ENCODE peak calls at places on chromosomes 13 and 19, in eight cellular contexts. One of them, this sample, is unnamed.

GRCh38 chr13:29170451-29171082 is 350.4 kb downstream of the MTUS2 start:
- DNase-seq in GM23248: no peak
- DNase-seq in OCI-LY7: no peak
- DNase-seq in SK-N-SH: no peak
- DNase-seq in neural progenitor cell: no peak
- DNase-seq in HCT116: no peak
- DNase-seq in PC-3: no peak
- DNase-seq in hepatocyte: no peak
- DNase-seq in this sample: no peak

GRCh38 chr19:47158879-47159509 is 28.4 kb downstream of the SAE1 start:
- DNase-seq in GM23248: peak
- DNase-seq in OCI-LY7: no peak
- DNase-seq in SK-N-SH: no peak
- DNase-seq in neural progenitor cell: no peak
- DNase-seq in HCT116: no peak
- DNase-seq in PC-3: no peak
- DNase-seq in hepatocyte: no peak
- DNase-seq in this sample: no peak

GRCh38 chr19:6693681-6694080 is 23.7 kb upstream of the TNFSF14 start:
- DNase-seq in GM23248: no peak
- DNase-seq in OCI-LY7: peak
- DNase-seq in SK-N-SH: no peak
- DNase-seq in neural progenitor cell: no peak
- DNase-seq in HCT116: no peak
- DNase-seq in PC-3: no peak
- DNase-seq in hepatocyte: no peak
- DNase-seq in this sample: peak

GRCh38 chr19:49442793-49443365 is 1.6 kb upstream of the SLC17A7 start:
- DNase-seq in GM23248: peak
- DNase-seq in OCI-LY7: peak
- DNase-seq in SK-N-SH: peak
- DNase-seq in neural progenitor cell: peak
- DNase-seq in HCT116: peak
- DNase-seq in PC-3: peak
- DNase-seq in hepatocyte: peak
- DNase-seq in this sample: peak

GRCh38 chr19:4016486-4016885 is 8.9 kb downstream of the PIAS4 start:
- DNase-seq in GM23248: no peak
- DNase-seq in OCI-LY7: no peak
- DNase-seq in SK-N-SH: no peak
- DNase-seq in neural progenitor cell: no peak
- DNase-seq in HCT116: no peak
- DNase-seq in PC-3: no peak
- DNase-seq in hepatocyte: no peak
- DNase-seq in this sample: no peak

GRCh38 chr13:51331354-51331861 is 8.1 kb upstream of the SERPINE3 start:
- DNase-seq in GM23248: no peak
- DNase-seq in OCI-LY7: no peak
- DNase-seq in SK-N-SH: no peak
- DNase-seq in neural progenitor cell: no peak
- DNase-seq in HCT116: no peak
- DNase-seq in PC-3: no peak
- DNase-seq in hepatocyte: no peak
- DNase-seq in this sample: no peak

GRCh38 chr13:95367309-95367843 is 66.1 kb upstream of the ABCC4 start:
- DNase-seq in GM23248: no peak
- DNase-seq in OCI-LY7: peak
- DNase-seq in SK-N-SH: peak
- DNase-seq in neural progenitor cell: no peak
- DNase-seq in HCT116: no peak
- DNase-seq in PC-3: no peak
- DNase-seq in hepatocyte: no peak
- DNase-seq in this sample: no peak

GRCh38 chr19:9916719-9917118 is 19.6 kb downstream of the OLFM2 start:
- DNase-seq in GM23248: no peak
- DNase-seq in OCI-LY7: no peak
- DNase-seq in SK-N-SH: no peak
- DNase-seq in neural progenitor cell: no peak
- DNase-seq in HCT116: no peak
- DNase-seq in PC-3: peak
- DNase-seq in hepatocyte: no peak
- DNase-seq in this sample: no peak

GRCh38 chr13:66375756-66376155 is 854.4 kb downstream of the PCDH9 start:
- DNase-seq in GM23248: no peak
- DNase-seq in OCI-LY7: no peak
- DNase-seq in SK-N-SH: peak
- DNase-seq in neural progenitor cell: no peak
- DNase-seq in HCT116: no peak
- DNase-seq in PC-3: no peak
- DNase-seq in hepatocyte: no peak
- DNase-seq in this sample: no peak

GRCh38 chr13:19592657-19593175 is 31.4 kb upstream of the TPTE2 start:
- DNase-seq in GM23248: no peak
- DNase-seq in OCI-LY7: no peak
- DNase-seq in SK-N-SH: no peak
- DNase-seq in neural progenitor cell: no peak
- DNase-seq in HCT116: no peak
- DNase-seq in PC-3: no peak
- DNase-seq in hepatocyte: no peak
- DNase-seq in this sample: no peak

GRCh38 chr13:50080856-50081105 is 65.5 kb downstream of the KCNRG start:
- DNase-seq in GM23248: peak
- DNase-seq in OCI-LY7: no peak
- DNase-seq in SK-N-SH: no peak
- DNase-seq in neural progenitor cell: no peak
- DNase-seq in HCT116: no peak
- DNase-seq in PC-3: no peak
- DNase-seq in hepatocyte: no peak
- DNase-seq in this sample: no peak

GRCh38 chr13:75196112-75196855 is 285.7 kb downstream of the TBC1D4 start:
- DNase-seq in GM23248: peak
- DNase-seq in OCI-LY7: no peak
- DNase-seq in SK-N-SH: no peak
- DNase-seq in neural progenitor cell: no peak
- DNase-seq in HCT116: no peak
- DNase-seq in PC-3: no peak
- DNase-seq in hepatocyte: no peak
- DNase-seq in this sample: no peak

GRCh38 chr19:1065606-1066109 is 1.3 kb upstream of the ARHGAP45 start:
- DNase-seq in GM23248: no peak
- DNase-seq in OCI-LY7: no peak
- DNase-seq in SK-N-SH: no peak
- DNase-seq in neural progenitor cell: no peak
- DNase-seq in HCT116: peak
- DNase-seq in PC-3: peak
- DNase-seq in hepatocyte: peak
- DNase-seq in this sample: peak

GRCh38 chr13:24218320-24218719 is 57.8 kb downstream of the SPATA13 start:
- DNase-seq in GM23248: no peak
- DNase-seq in OCI-LY7: no peak
- DNase-seq in SK-N-SH: no peak
- DNase-seq in neural progenitor cell: no peak
- DNase-seq in HCT116: no peak
- DNase-seq in PC-3: no peak
- DNase-seq in hepatocyte: no peak
- DNase-seq in this sample: peak

GRCh38 chr13:62250501-62251175 is 835.0 kb upstream of the PCDH20 start:
- DNase-seq in GM23248: peak
- DNase-seq in OCI-LY7: no peak
- DNase-seq in SK-N-SH: no peak
- DNase-seq in neural progenitor cell: no peak
- DNase-seq in HCT116: no peak
- DNase-seq in PC-3: no peak
- DNase-seq in hepatocyte: peak
- DNase-seq in this sample: no peak

GRCh38 chr19:15779756-15780476 is 7.5 kb upstream of the OR10H5 start:
- DNase-seq in GM23248: peak
- DNase-seq in OCI-LY7: no peak
- DNase-seq in SK-N-SH: no peak
- DNase-seq in neural progenitor cell: no peak
- DNase-seq in HCT116: no peak
- DNase-seq in PC-3: peak
- DNase-seq in hepatocyte: no peak
- DNase-seq in this sample: no peak

GRCh38 chr19:16185925-16186234 is 670 bp downstream of the FAM32A start:
- DNase-seq in GM23248: no peak
- DNase-seq in OCI-LY7: peak
- DNase-seq in SK-N-SH: peak
- DNase-seq in neural progenitor cell: no peak
- DNase-seq in HCT116: no peak
- DNase-seq in PC-3: peak
- DNase-seq in hepatocyte: no peak
- DNase-seq in this sample: no peak

GRCh38 chr19:49851456-49852259 is 699 bp downstream of the PTOV1 start:
- DNase-seq in GM23248: peak
- DNase-seq in OCI-LY7: peak
- DNase-seq in SK-N-SH: peak
- DNase-seq in neural progenitor cell: peak
- DNase-seq in HCT116: no peak
- DNase-seq in PC-3: peak
- DNase-seq in hepatocyte: peak
- DNase-seq in this sample: peak

GRCh38 chr13:22112956-22113750 is 442.3 kb downstream of the FGF9 start:
- DNase-seq in GM23248: no peak
- DNase-seq in OCI-LY7: no peak
- DNase-seq in SK-N-SH: no peak
- DNase-seq in neural progenitor cell: no peak
- DNase-seq in HCT116: no peak
- DNase-seq in PC-3: no peak
- DNase-seq in hepatocyte: no peak
- DNase-seq in this sample: no peak

GRCh38 chr19:29533578-29534544 is 8.1 kb downstream of the VSTM2B start:
- DNase-seq in GM23248: no peak
- DNase-seq in OCI-LY7: no peak
- DNase-seq in SK-N-SH: no peak
- DNase-seq in neural progenitor cell: no peak
- DNase-seq in HCT116: no peak
- DNase-seq in PC-3: no peak
- DNase-seq in hepatocyte: no peak
- DNase-seq in this sample: no peak

GRCh38 chr19:29537601-29538000 is 11.8 kb downstream of the VSTM2B start:
- DNase-seq in GM23248: no peak
- DNase-seq in OCI-LY7: no peak
- DNase-seq in SK-N-SH: no peak
- DNase-seq in neural progenitor cell: no peak
- DNase-seq in HCT116: no peak
- DNase-seq in PC-3: no peak
- DNase-seq in hepatocyte: no peak
- DNase-seq in this sample: no peak

GRCh38 chr19:29537181-29537580 is 11.4 kb downstream of the VSTM2B start:
- DNase-seq in GM23248: no peak
- DNase-seq in OCI-LY7: no peak
- DNase-seq in SK-N-SH: no peak
- DNase-seq in neural progenitor cell: no peak
- DNase-seq in HCT116: no peak
- DNase-seq in PC-3: no peak
- DNase-seq in hepatocyte: no peak
- DNase-seq in this sample: no peak

GRCh38 chr19:29535984-29536508 is 10.3 kb downstream of the VSTM2B start:
- DNase-seq in GM23248: no peak
- DNase-seq in OCI-LY7: no peak
- DNase-seq in SK-N-SH: no peak
- DNase-seq in neural progenitor cell: no peak
- DNase-seq in HCT116: no peak
- DNase-seq in PC-3: no peak
- DNase-seq in hepatocyte: no peak
- DNase-seq in this sample: peak

GRCh38 chr19:29535432-29535831 is 9.6 kb downstream of the VSTM2B start:
- DNase-seq in GM23248: no peak
- DNase-seq in OCI-LY7: no peak
- DNase-seq in SK-N-SH: no peak
- DNase-seq in neural progenitor cell: peak
- DNase-seq in HCT116: no peak
- DNase-seq in PC-3: no peak
- DNase-seq in hepatocyte: no peak
- DNase-seq in this sample: peak
- TF ChIP-seq EZH2phosphoT487 in GM23248: no peak
- TF ChIP-seq EZH2phosphoT487 in OCI-LY7: no peak
- TF ChIP-seq EZH2phosphoT487 in SK-N-SH: no peak
- TF ChIP-seq EZH2phosphoT487 in neural progenitor cell: no peak
- TF ChIP-seq EZH2phosphoT487 in HCT116: no peak
- TF ChIP-seq EZH2phosphoT487 in PC-3: no peak
- TF ChIP-seq EZH2phosphoT487 in hepatocyte: no peak
- TF ChIP-seq EZH2phosphoT487 in this sample: no peak

GRCh38 chr19:27740396-27740795 is 1472.6 kb downstream of the UQCRFS1 start:
- DNase-seq in GM23248: no peak
- DNase-seq in OCI-LY7: no peak
- DNase-seq in SK-N-SH: no peak
- DNase-seq in neural progenitor cell: no peak
- DNase-seq in HCT116: no peak
- DNase-seq in PC-3: no peak
- DNase-seq in hepatocyte: no peak
- DNase-seq in this sample: no peak
- TF ChIP-seq EZH2phosphoT487 in GM23248: no peak
- TF ChIP-seq EZH2phosphoT487 in OCI-LY7: no peak
- TF ChIP-seq EZH2phosphoT487 in SK-N-SH: no peak
- TF ChIP-seq EZH2phosphoT487 in neural progenitor cell: no peak
- TF ChIP-seq EZH2phosphoT487 in HCT116: no peak
- TF ChIP-seq EZH2phosphoT487 in PC-3: no peak
- TF ChIP-seq EZH2phosphoT487 in hepatocyte: no peak
- TF ChIP-seq EZH2phosphoT487 in this sample: no peak

GRCh38 chr13:105908581-105908980 is 626.9 kb downstream of the EFNB2 start:
- DNase-seq in GM23248: no peak
- DNase-seq in OCI-LY7: no peak
- DNase-seq in SK-N-SH: no peak
- DNase-seq in neural progenitor cell: no peak
- DNase-seq in HCT116: no peak
- DNase-seq in PC-3: no peak
- DNase-seq in hepatocyte: no peak
- DNase-seq in this sample: no peak
- TF ChIP-seq EZH2phosphoT487 in GM23248: no peak
- TF ChIP-seq EZH2phosphoT487 in OCI-LY7: no peak
- TF ChIP-seq EZH2phosphoT487 in SK-N-SH: no peak
- TF ChIP-seq EZH2phosphoT487 in neural progenitor cell: no peak
- TF ChIP-seq EZH2phosphoT487 in HCT116: no peak
- TF ChIP-seq EZH2phosphoT487 in PC-3: no peak
- TF ChIP-seq EZH2phosphoT487 in hepatocyte: no peak
- TF ChIP-seq EZH2phosphoT487 in this sample: no peak

GRCh38 chr19:55649579-55650557 is 1.9 kb downstream of the CCDC106 start:
- DNase-seq in GM23248: no peak
- DNase-seq in OCI-LY7: no peak
- DNase-seq in SK-N-SH: no peak
- DNase-seq in neural progenitor cell: no peak
- DNase-seq in HCT116: no peak
- DNase-seq in PC-3: no peak
- DNase-seq in hepatocyte: no peak
- DNase-seq in this sample: no peak

GRCh38 chr19:55646889-55647731 is 902 bp upstream of the CCDC106 start:
- DNase-seq in GM23248: peak
- DNase-seq in OCI-LY7: peak
- DNase-seq in SK-N-SH: peak
- DNase-seq in neural progenitor cell: peak
- DNase-seq in HCT116: no peak
- DNase-seq in PC-3: peak
- DNase-seq in hepatocyte: no peak
- DNase-seq in this sample: no peak

GRCh38 chr19:55648657-55649578 is 906 bp downstream of the CCDC106 start:
- DNase-seq in GM23248: peak
- DNase-seq in OCI-LY7: no peak
- DNase-seq in SK-N-SH: peak
- DNase-seq in neural progenitor cell: no peak
- DNase-seq in HCT116: no peak
- DNase-seq in PC-3: no peak
- DNase-seq in hepatocyte: no peak
- DNase-seq in this sample: no peak

GRCh38 chr19:55645512-55645881 is 2.0 kb downstream of the ZNF581 start:
- DNase-seq in GM23248: no peak
- DNase-seq in OCI-LY7: no peak
- DNase-seq in SK-N-SH: peak
- DNase-seq in neural progenitor cell: no peak
- DNase-seq in HCT116: no peak
- DNase-seq in PC-3: no peak
- DNase-seq in hepatocyte: no peak
- DNase-seq in this sample: no peak

GRCh38 chr19:55647732-55648656 is at the start of gene CCDC106:
- DNase-seq in GM23248: peak
- DNase-seq in OCI-LY7: peak
- DNase-seq in SK-N-SH: peak
- DNase-seq in neural progenitor cell: peak
- DNase-seq in HCT116: no peak
- DNase-seq in PC-3: peak
- DNase-seq in hepatocyte: peak
- DNase-seq in this sample: peak
- TF ChIP-seq EZH2phosphoT487 in GM23248: no peak
- TF ChIP-seq EZH2phosphoT487 in OCI-LY7: no peak
- TF ChIP-seq EZH2phosphoT487 in SK-N-SH: no peak
- TF ChIP-seq EZH2phosphoT487 in neural progenitor cell: no peak
- TF ChIP-seq EZH2phosphoT487 in HCT116: no peak
- TF ChIP-seq EZH2phosphoT487 in PC-3: no peak
- TF ChIP-seq EZH2phosphoT487 in hepatocyte: no peak
- TF ChIP-seq EZH2phosphoT487 in this sample: no peak

This sample was measured in GM23338.